ENCODE peak calls at places on chromosome 19, in seven cellular contexts. U is IMR-90, Q is mesendoderm, V is H9, X is mesenchymal stem cell, B is neuronal stem cell, T is H1. H is an unnamed sample. For H3K4me1, the result is how much of the 10 kb centered on the place peaks cover.

GRCh38 chr19:5292453-5292842 is 48.2 kb downstream of the PTPRS start:
- DNase-seq in U (peak), Q (no peak), V (no peak), X (no peak), B (no peak), T (no peak), H (no peak)

GRCh38 chr19:10719466-10719961 is 1.6 kb downstream of the DNM2 start:
- DNase-seq in U (no peak), Q (peak), V (no peak), X (peak), B (no peak), T (no peak), H (peak)

GRCh38 chr19:10979950-10980349 is 19.1 kb downstream of the SMARCA4 start:
- DNase-seq in U (no peak), Q (no peak), V (no peak), X (no peak), B (no peak), T (no peak), H (no peak)

GRCh38 chr19:17235618-17236413 is 9.8 kb downstream of the OCEL1 start:
- DNase-seq in U (peak), Q (peak), V (peak), X (peak), B (peak), T (peak), H (peak)

GRCh38 chr19:51614789-51615188 is 15.4 kb downstream of the SIGLEC5 start:
- DNase-seq in U (no peak), Q (no peak), V (no peak), X (no peak), B (no peak), T (no peak), H (no peak)

GRCh38 chr19:57512845-57513244 is 13.1 kb downstream of the ZNF773 start:
- DNase-seq in U (peak), Q (peak), V (no peak), X (peak), B (no peak), T (no peak), H (no peak)

GRCh38 chr19:58480831-58481230 is 4.7 kb downstream of the ZNF446 start:
- DNase-seq in U (no peak), Q (no peak), V (no peak), X (no peak), B (no peak), T (no peak), H (no peak)

GRCh38 chr19:40553885-40554857 is 22.5 kb upstream of the SHKBP1 start:
- DNase-seq in U (no peak), Q (peak), V (peak), X (no peak), B (no peak), T (peak), H (no peak)

GRCh38 chr19:9597027-9597426 is 12.7 kb upstream of the ZNF121 start:
- DNase-seq in U (peak), Q (no peak), V (no peak), X (peak), B (no peak), T (no peak), H (peak)

GRCh38 chr19:57830071-57830602 is at the start of gene ZNF587B:
- DNase-seq in U (peak), Q (peak), V (peak), X (peak), B (peak), T (peak), H (peak)

GRCh38 chr19:13691569-13691968 is 72.8 kb upstream of the MRI1 start:
- DNase-seq in U (no peak), Q (no peak), V (no peak), X (no peak), B (no peak), T (no peak), H (no peak)

GRCh38 chr19:9836021-9836420 is 903 bp downstream of the PIN1 start:
- DNase-seq in U (peak), Q (no peak), V (no peak), X (peak), B (no peak), T (no peak), H (no peak)

GRCh38 chr19:41226053-41226873 is 7.2 kb downstream of the AXL start:
- DNase-seq in U (peak), Q (peak), V (peak), X (peak), B (peak), T (peak), H (peak)

GRCh38 chr19:4523306-4524110 is 5.2 kb upstream of the PLIN4 start:
- DNase-seq in U (peak), Q (peak), V (peak), X (peak), B (no peak), T (peak), H (peak)

GRCh38 chr19:3606690-3607289 is at the start of gene TBXA2R:
- DNase-seq in U (peak), Q (peak), V (peak), X (peak), B (no peak), T (peak), H (no peak)

GRCh38 chr19:15378529-15379082 is 981 bp downstream of the AKAP8 start:
- DNase-seq in U (peak), Q (peak), V (no peak), X (peak), B (peak), T (no peak), H (peak)

GRCh38 chr19:55473613-55474012 is 2.8 kb upstream of the ZNF628 start:
- DNase-seq in U (no peak), Q (peak), V (no peak), X (no peak), B (no peak), T (no peak), H (no peak)

GRCh38 chr19:681029-681626 is 4.9 kb downstream of the FSTL3 start:
- DNase-seq in U (no peak), Q (no peak), V (no peak), X (no peak), B (no peak), T (no peak), H (peak)

GRCh38 chr19:16928916-16929315 is 40.1 kb downstream of the F2RL3 start:
- DNase-seq in U (no peak), Q (no peak), V (no peak), X (no peak), B (no peak), T (no peak), H (no peak)

GRCh38 chr19:33376423-33376822 is 2.9 kb downstream of the CEBPG start:
- DNase-seq in U (peak), Q (no peak), V (no peak), X (peak), B (no peak), T (no peak), H (peak)

GRCh38 chr19:2477141-2477710 is 1.3 kb downstream of the GADD45B start:
- DNase-seq in U (peak), Q (no peak), V (no peak), X (peak), B (no peak), T (peak), H (peak)

GRCh38 chr19:35501684-35502083 is 11.4 kb upstream of the KRTDAP start:
- DNase-seq in U (no peak), Q (peak), V (no peak), X (peak), B (no peak), T (no peak), H (no peak)

GRCh38 chr19:49705919-49706318 is 15.0 kb downstream of the CPT1C start:
- DNase-seq in U (no peak), Q (no peak), V (no peak), X (no peak), B (no peak), T (no peak), H (no peak)

GRCh38 chr19:39937094-39937493 is 2.7 kb upstream of the FCGBP start:
- DNase-seq in U (no peak), Q (no peak), V (no peak), X (no peak), B (no peak), T (no peak), H (no peak)

GRCh38 chr19:30711296-30711695 is 339.1 kb downstream of the ZNF536 start:
- DNase-seq in U (no peak), Q (no peak), V (no peak), X (no peak), B (no peak), T (no peak), H (no peak)

GRCh38 chr19:3434630-3435553 is 45.4 kb downstream of the SMIM24 start:
- DNase-seq in U (peak), Q (peak), V (peak), X (peak), B (peak), T (peak), H (peak)

GRCh38 chr19:4337906-4338440 is 654 bp downstream of the STAP2 start:
- DNase-seq in U (no peak), Q (peak), V (no peak), X (peak), B (no peak), T (no peak), H (peak)

GRCh38 chr19:10390652-10391286 is 10.4 kb upstream of the TYK2 start:
- DNase-seq in U (peak), Q (peak), V (peak), X (peak), B (peak), T (peak), H (peak)

GRCh38 chr19:9793051-9793591 is 24.6 kb upstream of the ZNF846 start:
- DNase-seq in U (peak), Q (peak), V (no peak), X (peak), B (no peak), T (no peak), H (peak)

GRCh38 chr19:29269641-29270040 is 56.7 kb upstream of the UQCRFS1 start:
- DNase-seq in U (no peak), Q (no peak), V (peak), X (no peak), B (no peak), T (no peak), H (no peak)

GRCh38 chr19:2354670-2355069 is 5.4 kb upstream of the TMPRSS9 start:
- DNase-seq in U (no peak), Q (no peak), V (no peak), X (no peak), B (no peak), T (no peak), H (no peak)

GRCh38 chr19:43641333-43641732 is 1.7 kb upstream of the CADM4 start:
- DNase-seq in U (no peak), Q (peak), V (no peak), X (no peak), B (no peak), T (no peak), H (no peak)

GRCh38 chr19:5299137-5299536 is 41.5 kb downstream of the PTPRS start:
- DNase-seq in U (no peak), Q (no peak), V (no peak), X (no peak), B (no peak), T (no peak), H (no peak)

GRCh38 chr19:50381881-50382729 is 2.0 kb upstream of the POLD1 start:
- DNase-seq in U (no peak), Q (no peak), V (no peak), X (no peak), B (no peak), T (no peak), H (no peak)

GRCh38 chr19:54337858-54338230 is 1.1 kb downstream of the LILRA4 start:
- DNase-seq in U (no peak), Q (no peak), V (no peak), X (no peak), B (no peak), T (no peak), H (no peak)

GRCh38 chr19:54343868-54344267 is 4.9 kb upstream of the LILRA4 start:
- DNase-seq in U (no peak), Q (no peak), V (no peak), X (no peak), B (no peak), T (no peak), H (no peak)

GRCh38 chr19:54338521-54338920 is 441 bp downstream of the LILRA4 start:
- DNase-seq in U (no peak), Q (no peak), V (no peak), X (no peak), B (no peak), T (no peak), H (no peak)

GRCh38 chr19:54339646-54340358 is 840 bp upstream of the LILRA4 start:
- DNase-seq in U (no peak), Q (no peak), V (no peak), X (no peak), B (no peak), T (no peak), H (no peak)

DNA sequence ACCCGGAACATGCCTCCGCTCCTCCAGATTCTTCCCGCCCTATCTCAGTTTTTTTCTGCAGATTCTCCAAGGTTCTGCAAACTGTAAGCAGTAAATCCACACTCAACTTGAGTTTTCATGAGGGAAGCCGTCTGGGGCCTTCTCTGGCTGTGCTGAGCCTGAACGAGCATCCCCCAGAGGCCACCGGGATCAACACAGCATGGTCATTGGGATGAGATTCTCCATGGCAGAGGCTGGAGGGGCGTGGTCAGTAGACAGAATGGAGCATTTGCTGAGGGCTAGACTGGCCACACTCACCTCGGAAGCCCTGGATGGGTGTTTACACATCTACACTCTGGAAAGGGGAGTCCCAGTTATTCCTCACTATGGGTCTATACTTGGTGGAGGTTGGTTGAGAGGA is 2.3 kb upstream of the LILRA4 start:
- DNase-seq in U (no peak), Q (no peak), V (no peak), X (no peak), B (no peak), T (no peak), H (no peak)
- H3K4me1 ChIP-seq in U (under half), Q (under half), V (under half), X (under half), B (under half), T (under half), H (under half)

DNA sequence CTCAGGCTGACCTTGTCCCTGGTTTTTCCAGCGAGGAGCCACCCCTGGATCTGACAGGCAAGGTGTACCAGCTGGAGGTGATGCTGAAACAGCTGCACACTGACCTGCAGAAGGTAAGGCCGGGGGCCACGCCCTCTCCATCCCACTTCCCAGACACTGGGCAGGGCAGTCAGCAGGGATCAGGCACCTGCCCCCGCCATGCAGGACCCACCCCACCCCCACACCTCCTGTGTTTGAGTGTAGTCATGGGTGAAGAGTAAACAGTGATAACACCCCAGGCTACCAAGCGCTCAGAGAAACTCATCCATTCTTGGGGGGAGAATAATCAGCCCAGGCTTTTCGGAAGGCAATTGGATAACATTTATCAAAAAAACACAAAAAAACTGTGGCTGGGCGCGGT is 19.9 kb downstream of the DPF1 start:
- DNase-seq in U (no peak), Q (no peak), V (no peak), X (no peak), B (no peak), T (no peak), H (no peak)
- H2BK5ac ChIP-seq in U (no peak), Q (no peak), V (no peak), X (no peak), B (no peak), T (no peak), H (no peak)

DNA sequence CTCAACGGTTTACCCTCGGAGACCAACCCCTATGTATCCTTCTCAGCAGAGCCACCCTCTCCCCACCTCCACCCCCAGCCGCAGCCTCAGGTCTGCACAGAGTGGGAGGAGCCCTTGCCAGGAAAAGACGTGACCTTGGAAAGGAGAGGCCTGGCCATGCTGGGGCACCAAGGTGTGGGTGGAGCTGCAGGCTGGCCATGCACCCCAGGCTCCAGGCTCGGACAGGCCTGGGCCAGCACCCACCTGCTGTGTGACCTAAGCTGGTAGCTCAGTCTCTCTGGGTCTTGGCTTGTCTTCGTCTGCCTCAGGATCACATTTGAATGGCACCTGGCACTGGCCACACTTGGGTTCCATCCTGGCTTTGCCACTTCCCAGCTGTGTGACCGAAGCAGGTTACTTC is 29.5 kb downstream of the CCDC8 start:
- DNase-seq in U (no peak), Q (no peak), V (peak), X (no peak), B (no peak), T (no peak), H (no peak)
- H3K4me1 ChIP-seq in U (under half), Q (under half), V (under half), X (under half), B (under half), T (under half), H (under half)

DNA sequence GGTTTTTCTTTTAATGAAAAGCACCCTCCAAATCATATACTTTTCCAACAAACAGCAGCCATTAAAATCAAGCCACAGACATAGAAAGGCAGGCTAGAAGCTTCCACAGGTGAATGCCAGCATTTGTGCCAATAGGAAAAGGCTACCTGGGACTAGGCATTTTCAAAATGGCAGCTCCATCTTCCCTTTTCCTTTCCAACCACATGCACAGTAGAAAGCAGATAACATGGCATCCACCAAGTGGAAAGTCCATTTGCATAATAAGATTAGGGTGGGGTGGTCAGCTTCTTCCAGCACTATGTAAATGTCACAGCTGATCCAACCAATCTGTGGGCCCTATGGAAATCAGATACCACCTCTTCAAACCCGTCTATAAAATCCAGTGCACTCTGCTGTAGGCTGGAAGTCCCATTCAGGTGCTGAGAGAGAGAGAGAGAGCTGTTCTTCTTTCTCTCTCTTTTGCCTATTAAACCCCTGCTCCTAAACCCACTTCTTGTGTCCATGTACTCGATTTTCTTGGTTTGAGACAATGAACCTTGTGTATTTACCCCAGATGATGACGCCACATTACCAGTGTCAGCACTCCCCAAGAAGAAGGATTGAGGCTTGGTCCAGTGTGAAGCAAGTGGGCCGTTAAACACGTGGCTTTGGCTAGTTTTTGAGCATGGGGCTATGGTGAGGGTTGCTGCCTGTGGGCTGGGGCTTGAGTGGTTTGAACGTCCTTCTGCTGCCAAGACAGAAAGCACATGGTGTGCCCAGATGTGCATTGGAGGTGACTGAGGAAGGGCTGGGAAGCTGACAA is 24.2 kb upstream of the IGFL1 start:
- DNase-seq in U (no peak), Q (no peak), V (no peak), X (no peak), B (no peak), T (no peak), H (no peak)
- H2BK5ac ChIP-seq in U (no peak), Q (no peak), V (no peak), X (no peak), B (no peak), T (no peak), H (no peak)

DNA sequence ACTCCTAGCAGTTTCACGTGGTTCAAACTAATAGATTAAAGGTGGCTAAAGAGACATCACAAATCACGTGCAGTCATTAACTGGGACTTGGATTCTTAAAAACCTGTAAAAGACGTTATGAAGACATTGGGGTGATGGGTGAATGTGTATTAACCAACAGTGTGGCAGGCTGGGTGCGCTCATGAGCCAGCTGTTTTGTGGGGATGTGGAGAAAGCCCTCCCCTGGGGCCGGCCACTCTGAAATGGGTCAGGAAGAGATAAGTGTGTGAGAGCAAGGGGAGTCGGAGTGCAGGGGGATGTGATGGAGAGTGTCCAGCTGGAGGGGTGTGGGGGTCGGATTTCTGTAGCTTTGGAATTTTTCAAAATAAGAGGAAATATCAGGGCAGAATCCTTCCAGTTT is 10.4 kb downstream of the UPF1 start:
- DNase-seq in U (no peak), Q (no peak), V (no peak), X (no peak), B (no peak), T (no peak), H (no peak)
- H3K4me1 ChIP-seq in U (under half), Q (under half), V (under half), X (under half), B (under half), T (under half), H (under half)

GRCh38 chr19:42254850-42255765 is at the start of gene ERF:
- DNase-seq in U (peak), Q (peak), V (peak), X (peak), B (peak), T (peak), H (peak)
- H2BK5ac ChIP-seq in U (peak), Q (peak), V (no peak), X (peak), B (peak), T (peak), H (peak)

DNA sequence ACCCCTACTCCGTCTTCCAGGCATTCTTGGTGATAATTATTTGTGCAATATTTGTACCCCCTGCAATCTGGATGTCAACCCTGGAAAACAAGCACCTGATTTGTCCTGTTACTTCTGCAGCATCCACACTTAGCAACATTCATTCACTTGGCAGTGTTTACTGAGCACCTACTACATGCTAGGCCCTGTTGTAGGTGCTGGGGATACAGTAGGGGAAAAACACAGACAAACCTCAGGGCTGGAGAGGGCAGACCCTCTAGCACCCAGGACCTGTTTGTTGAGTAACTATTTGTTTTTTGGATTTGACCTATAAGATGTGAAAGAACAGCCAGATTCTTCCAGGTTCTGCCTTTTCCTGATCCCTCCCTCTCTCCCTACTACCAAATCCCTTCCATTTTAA is 9.5 kb downstream of the NECTIN2 start:
- DNase-seq in U (no peak), Q (no peak), V (no peak), X (no peak), B (no peak), T (no peak), H (no peak)
- H3K4me1 ChIP-seq in U (under half), Q (under half), V (under half), X (under half), B (under half), T (under half), H (under half)

H was measured in trophoblast cell.